ENCODE peak calls at places on chromosomes 1 and 21, in four cellular contexts. One of them, this sample, is unnamed.

GRCh38 chr1:116988908-116989307 is 12.7 kb upstream of the CD101 start:
- DNase-seq in K562: no peak
- DNase-seq in GM12878: no peak
- DNase-seq in HL-60: no peak
- DNase-seq in this sample: no peak

GRCh38 chr21:41918561-41919358 is 35.1 kb downstream of the C2CD2 start:
- DNase-seq in K562: no peak
- DNase-seq in GM12878: no peak
- DNase-seq in HL-60: no peak
- DNase-seq in this sample: no peak

GRCh38 chr1:234406871-234407270 is 33.6 kb downstream of the COA6 start:
- DNase-seq in K562: no peak
- DNase-seq in GM12878: no peak
- DNase-seq in HL-60: no peak
- DNase-seq in this sample: no peak

GRCh38 chr1:226187019-226187322 is 430 bp upstream of the ACBD3 start:
- DNase-seq in K562: no peak
- DNase-seq in GM12878: no peak
- DNase-seq in HL-60: no peak
- DNase-seq in this sample: no peak

GRCh38 chr1:78691995-78692747 is 42.5 kb downstream of the IFI44 start:
- DNase-seq in K562: no peak
- DNase-seq in GM12878: no peak
- DNase-seq in HL-60: no peak
- DNase-seq in this sample: no peak

GRCh38 chr1:102852583-102852982 is 255.7 kb downstream of the COL11A1 start:
- DNase-seq in K562: no peak
- DNase-seq in GM12878: no peak
- DNase-seq in HL-60: no peak
- DNase-seq in this sample: no peak

GRCh38 chr1:232211149-232211548 is 418.8 kb downstream of the SIPA1L2 start:
- DNase-seq in K562: peak; percentile 14
- DNase-seq in GM12878: no peak
- DNase-seq in HL-60: no peak
- DNase-seq in this sample: no peak

GRCh38 chr1:8154621-8155052 is 128.5 kb upstream of the ERRFI1 start:
- DNase-seq in K562: no peak
- DNase-seq in GM12878: no peak
- DNase-seq in HL-60: no peak
- DNase-seq in this sample: no peak

GRCh38 chr1:107139833-107140702 is 771 bp upstream of the NTNG1 start:
- DNase-seq in K562: no peak
- DNase-seq in GM12878: no peak
- DNase-seq in HL-60: no peak
- DNase-seq in this sample: no peak

GRCh38 chr1:232636799-232637198 is 6.9 kb upstream of the SIPA1L2 start:
- DNase-seq in K562: no peak
- DNase-seq in GM12878: no peak
- DNase-seq in HL-60: no peak
- DNase-seq in this sample: no peak

GRCh38 chr1:108829498-108829916 is 27.4 kb downstream of the AKNAD1 start:
- DNase-seq in K562: no peak
- DNase-seq in GM12878: no peak
- DNase-seq in HL-60: no peak
- DNase-seq in this sample: no peak

GRCh38 chr1:153793261-153793972 is 18.2 kb downstream of the SLC27A3 start:
- DNase-seq in K562: no peak
- DNase-seq in GM12878: no peak
- DNase-seq in HL-60: no peak
- DNase-seq in this sample: no peak

GRCh38 chr1:206469933-206470691 is at the start of gene IKBKE:
- DNase-seq in K562: peak; percentile 73
- DNase-seq in GM12878: no peak
- DNase-seq in HL-60: peak; percentile 66
- DNase-seq in this sample: peak; percentile 64

GRCh38 chr1:160640359-160641123 is 6.3 kb downstream of the SLAMF1 start:
- DNase-seq in K562: no peak
- DNase-seq in GM12878: no peak
- DNase-seq in HL-60: no peak
- DNase-seq in this sample: no peak

GRCh38 chr1:14520514-14521163 is 77.8 kb upstream of the KAZN start:
- DNase-seq in K562: no peak
- DNase-seq in GM12878: peak; percentile 74
- DNase-seq in HL-60: no peak
- DNase-seq in this sample: no peak

GRCh38 chr21:33229099-33229775 is 501 bp upstream of the IFNAR2 start:
- DNase-seq in K562: no peak
- DNase-seq in GM12878: no peak
- DNase-seq in HL-60: no peak
- DNase-seq in this sample: no peak

GRCh38 chr21:42609806-42610205 is 43.6 kb upstream of the PDE9A start:
- DNase-seq in K562: peak; percentile 50
- DNase-seq in GM12878: peak; percentile 83
- DNase-seq in HL-60: no peak
- DNase-seq in this sample: no peak

GRCh38 chr1:208437416-208437815 is 193.2 kb upstream of the PLXNA2 start:
- DNase-seq in K562: no peak
- DNase-seq in GM12878: no peak
- DNase-seq in HL-60: no peak
- DNase-seq in this sample: no peak

GRCh38 chr1:206685256-206685748 is 597 bp downstream of the MAPKAPK2 start:
- DNase-seq in K562: peak; percentile 72
- DNase-seq in GM12878: no peak
- DNase-seq in HL-60: no peak
- DNase-seq in this sample: peak; percentile 32

GRCh38 chr1:165436994-165437393 is 7.9 kb downstream of the RXRG start:
- DNase-seq in K562: no peak
- DNase-seq in GM12878: no peak
- DNase-seq in HL-60: no peak
- DNase-seq in this sample: no peak
- TF ChIP-seq SPI1 in K562: no peak
- TF ChIP-seq SPI1 in GM12878: no peak
- TF ChIP-seq SPI1 in HL-60: no peak
- TF ChIP-seq SPI1 in this sample: no peak

DNA sequence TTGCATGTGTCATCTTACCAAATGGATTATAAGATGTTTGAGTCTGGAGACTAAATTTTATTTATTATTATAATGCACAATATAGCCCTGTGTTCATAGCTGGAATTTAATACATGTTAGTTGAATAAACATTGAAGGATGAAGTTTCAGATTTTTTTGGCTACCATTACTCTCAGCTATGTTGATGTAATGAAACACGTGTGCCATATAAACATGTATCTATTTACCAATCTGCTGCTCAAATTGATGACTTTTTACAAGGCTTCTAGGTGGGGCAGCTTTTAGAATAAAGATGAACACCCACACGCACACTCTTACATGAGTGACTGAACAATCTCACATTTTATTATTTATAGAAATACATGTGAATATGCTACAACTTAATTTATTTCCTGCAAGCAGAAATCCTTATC is 102.0 kb downstream of the RUNX1 start:
- DNase-seq in K562: no peak
- DNase-seq in GM12878: no peak
- DNase-seq in HL-60: no peak
- DNase-seq in this sample: no peak
- TF ChIP-seq POLR2AphosphoS5 in K562: no peak
- TF ChIP-seq POLR2AphosphoS5 in GM12878: no peak
- TF ChIP-seq POLR2AphosphoS5 in HL-60: no peak
- TF ChIP-seq POLR2AphosphoS5 in this sample: no peak

DNA sequence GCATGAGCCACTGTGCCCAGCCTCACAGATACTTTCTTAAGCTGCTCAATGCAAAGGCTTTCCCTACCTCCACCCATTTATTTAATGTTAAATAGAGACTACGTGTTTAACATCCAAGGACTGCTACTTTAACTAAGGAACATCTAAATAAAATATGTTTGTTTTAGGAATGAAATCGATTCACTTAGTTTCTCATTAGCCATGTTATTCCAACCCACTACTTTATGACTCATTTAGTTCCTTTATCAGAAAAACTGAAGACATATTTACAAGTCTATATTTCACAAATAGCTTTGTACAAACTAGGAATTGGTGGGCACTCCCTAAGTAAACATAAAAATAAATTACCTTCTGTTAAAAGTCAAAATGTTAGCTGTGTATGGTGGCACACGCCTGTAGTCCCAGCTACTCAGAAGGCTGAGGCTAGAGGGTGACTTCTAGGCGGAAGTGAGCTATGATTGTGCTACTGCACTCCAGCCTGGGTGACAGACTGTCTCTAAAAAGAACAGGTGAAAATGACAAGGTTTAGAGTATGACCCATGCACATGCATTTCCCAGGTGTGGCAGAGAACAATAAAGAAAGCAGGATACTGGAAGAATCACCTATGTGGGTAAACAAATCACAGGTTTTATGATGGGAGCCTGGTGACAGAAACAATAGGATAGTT is 39.8 kb upstream of the AK4 start:
- DNase-seq in K562: no peak
- DNase-seq in GM12878: no peak
- DNase-seq in HL-60: no peak
- DNase-seq in this sample: no peak
- TF ChIP-seq SPI1 in K562: no peak
- TF ChIP-seq SPI1 in GM12878: no peak
- TF ChIP-seq SPI1 in HL-60: no peak
- TF ChIP-seq SPI1 in this sample: no peak

GRCh38 chr1:22591576-22591975 is 28.3 kb downstream of the EPHA8 start:
- DNase-seq in K562: no peak
- DNase-seq in GM12878: no peak
- DNase-seq in HL-60: no peak
- DNase-seq in this sample: no peak
- TF ChIP-seq POLR2AphosphoS5 in K562: no peak
- TF ChIP-seq POLR2AphosphoS5 in GM12878: no peak
- TF ChIP-seq POLR2AphosphoS5 in HL-60: no peak
- TF ChIP-seq POLR2AphosphoS5 in this sample: no peak

DNA sequence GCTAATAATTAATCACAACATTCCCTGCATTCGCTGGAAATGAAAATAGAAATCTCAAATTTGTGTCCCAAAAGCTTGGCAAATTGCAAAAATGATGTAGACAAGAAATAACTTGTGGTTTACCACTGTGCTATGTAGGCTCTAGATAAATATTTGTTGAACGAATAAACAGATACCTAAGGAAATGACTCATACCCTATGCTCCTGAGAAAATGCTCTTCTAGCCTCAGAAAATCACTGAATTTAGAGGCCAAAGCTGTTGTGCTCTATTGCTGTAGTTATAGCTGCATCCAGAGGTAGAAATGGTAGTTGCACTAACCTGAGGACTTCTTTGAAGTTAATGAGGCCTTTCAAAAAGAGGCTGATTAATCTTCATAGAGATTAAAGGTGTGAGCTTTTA is 142.0 kb upstream of the ZNHIT6 start:
- DNase-seq in K562: no peak
- DNase-seq in GM12878: no peak
- DNase-seq in HL-60: no peak
- DNase-seq in this sample: no peak
- TF ChIP-seq SPI1 in K562: no peak
- TF ChIP-seq SPI1 in GM12878: no peak
- TF ChIP-seq SPI1 in HL-60: no peak
- TF ChIP-seq SPI1 in this sample: no peak

GRCh38 chr1:6262570-6263420 is 1.9 kb upstream of the GPR153 start:
- DNase-seq in K562: no peak
- DNase-seq in GM12878: no peak
- DNase-seq in HL-60: no peak
- DNase-seq in this sample: no peak
- TF ChIP-seq POLR2AphosphoS5 in K562: no peak
- TF ChIP-seq POLR2AphosphoS5 in GM12878: no peak
- TF ChIP-seq POLR2AphosphoS5 in HL-60: no peak
- TF ChIP-seq POLR2AphosphoS5 in this sample: no peak

GRCh38 chr1:6251681-6252373 is 7.8 kb downstream of the HES3 start:
- DNase-seq in K562: no peak
- DNase-seq in GM12878: no peak
- DNase-seq in HL-60: no peak
- DNase-seq in this sample: no peak

GRCh38 chr1:6253380-6253779 is 7.5 kb downstream of the GPR153 start:
- DNase-seq in K562: no peak
- DNase-seq in GM12878: no peak
- DNase-seq in HL-60: no peak
- DNase-seq in this sample: no peak

GRCh38 chr1:6252374-6252710 is 8.4 kb downstream of the HES3 start:
- DNase-seq in K562: no peak
- DNase-seq in GM12878: no peak
- DNase-seq in HL-60: no peak
- DNase-seq in this sample: no peak

GRCh38 chr1:6249732-6250689 is 6.0 kb downstream of the HES3 start:
- DNase-seq in K562: peak; percentile 41
- DNase-seq in GM12878: no peak
- DNase-seq in HL-60: no peak
- DNase-seq in this sample: no peak

DNA sequence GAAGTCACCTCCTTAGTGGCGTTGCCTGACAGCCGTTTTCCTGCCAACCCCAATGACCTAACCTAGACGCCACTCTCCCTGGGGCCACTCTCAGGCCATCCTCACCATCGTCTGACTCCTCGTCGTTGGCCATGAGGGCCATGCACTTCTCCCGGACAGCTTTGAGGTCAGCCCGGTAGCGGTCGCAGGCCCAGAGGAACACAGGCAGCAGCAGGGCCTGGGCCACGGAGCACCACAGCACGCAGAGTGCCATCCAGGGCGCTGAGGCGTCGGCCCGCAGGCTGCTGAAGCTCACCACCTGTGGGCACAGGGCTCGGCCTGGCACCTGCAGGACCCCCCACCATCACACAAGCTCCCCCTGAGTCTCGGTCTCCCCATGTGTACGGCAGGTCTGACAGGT is 7.3 kb downstream of the HES3 start:
- DNase-seq in K562: no peak
- DNase-seq in GM12878: no peak
- DNase-seq in HL-60: no peak
- DNase-seq in this sample: no peak
- TF ChIP-seq SPI1 in K562: no peak
- TF ChIP-seq SPI1 in GM12878: no peak
- TF ChIP-seq SPI1 in HL-60: no peak
- TF ChIP-seq SPI1 in this sample: no peak